ENCODE peak calls at places on chromosomes 7 and 10, in nine cellular contexts. M is stomach, J is GM04504, I is ecto neural progenitor cell, Q is mesothelial cell of epicardium, S is ACHN, D is IMR-90, C is mucosa of gallbladder, P is T-helper 2 cell. N is an unnamed sample.

GRCh38 chr7:36276428-36277246 is 113.0 kb upstream of the ANLN start:
- DNase-seq in M (no peak), J (no peak), I (peak), Q (no peak), S (no peak), D (no peak), C (peak), P (no peak), N (no peak)

GRCh38 chr7:43302211-43302711 is 189.8 kb downstream of the HECW1 start:
- DNase-seq in M (no peak), J (no peak), I (no peak), Q (no peak), S (peak), D (peak), C (no peak), P (no peak), N (no peak)

GRCh38 chr10:100498059-100498458 is 21.6 kb downstream of the SEC31B start:
- DNase-seq in M (no peak), J (no peak), I (no peak), Q (no peak), S (no peak), D (no peak), C (no peak), P (no peak), N (no peak)

GRCh38 chr7:36309301-36309700 is 80.4 kb upstream of the ANLN start:
- DNase-seq in M (peak), J (no peak), I (no peak), Q (no peak), S (no peak), D (no peak), C (no peak), P (no peak), N (no peak)

GRCh38 chr7:89618269-89618668 is 536.0 kb upstream of the STEAP1 start:
- DNase-seq in M (no peak), J (no peak), I (no peak), Q (no peak), S (no peak), D (no peak), C (no peak), P (no peak), N (no peak)

GRCh38 chr7:151143261-151144015 is 24.1 kb downstream of the GBX1 start:
- DNase-seq in M (peak), J (no peak), I (no peak), Q (no peak), S (no peak), D (no peak), C (no peak), P (no peak), N (no peak)

GRCh38 chr10:90857635-90858488 is at the start of gene HTR7:
- DNase-seq in M (peak), J (peak), I (peak), Q (peak), S (peak), D (peak), C (peak), P (peak), N (no peak)

GRCh38 chr10:101829561-101830315 is 11.5 kb upstream of the OGA start:
- DNase-seq in M (peak), J (no peak), I (peak), Q (peak), S (no peak), D (no peak), C (peak), P (peak), N (no peak)

GRCh38 chr7:76356823-76357222 is 2.0 kb downstream of the YWHAG start:
- DNase-seq in M (no peak), J (no peak), I (no peak), Q (no peak), S (peak), D (peak), C (peak), P (no peak), N (no peak)

GRCh38 chr7:128697301-128697905 is 25.3 kb downstream of the GARIN1A start:
- DNase-seq in M (peak), J (no peak), I (peak), Q (no peak), S (peak), D (peak), C (no peak), P (peak), N (peak)

GRCh38 chr7:43537765-43538403 is 45.0 kb upstream of the STK17A start:
- DNase-seq in M (no peak), J (no peak), I (no peak), Q (no peak), S (peak), D (no peak), C (no peak), P (no peak), N (no peak)

GRCh38 chr7:130912910-130913720 is 179.1 kb upstream of the KLF14 start:
- DNase-seq in M (peak), J (peak), I (no peak), Q (no peak), S (peak), D (peak), C (no peak), P (peak), N (peak)

GRCh38 chr10:113680172-113681111 is 730 bp downstream of the CASP7 start:
- DNase-seq in M (peak), J (peak), I (no peak), Q (no peak), S (peak), D (peak), C (peak), P (peak), N (no peak)

GRCh38 chr10:29056729-29057128 is 232.1 kb upstream of the LYZL1 start:
- DNase-seq in M (no peak), J (no peak), I (no peak), Q (no peak), S (no peak), D (no peak), C (no peak), P (no peak), N (no peak)

GRCh38 chr7:136528329-136528728 is 340.1 kb upstream of the CHRM2 start:
- DNase-seq in M (no peak), J (peak), I (no peak), Q (no peak), S (peak), D (peak), C (no peak), P (no peak), N (peak)

GRCh38 chr7:91157579-91158320 is 106.5 kb upstream of the FZD1 start:
- DNase-seq in M (no peak), J (no peak), I (no peak), Q (no peak), S (no peak), D (no peak), C (no peak), P (no peak), N (no peak)

GRCh38 chr10:123848564-123849457 is 42.8 kb downstream of the CPXM2 start:
- DNase-seq in M (no peak), J (no peak), I (no peak), Q (no peak), S (no peak), D (no peak), C (no peak), P (no peak), N (no peak)

GRCh38 chr7:75823198-75823910 is 9.7 kb upstream of the CCL24 start:
- DNase-seq in M (no peak), J (no peak), I (no peak), Q (no peak), S (no peak), D (no peak), C (no peak), P (no peak), N (no peak)

GRCh38 chr7:47576031-47576908 is 5.6 kb downstream of the TNS3 start:
- DNase-seq in M (peak), J (no peak), I (no peak), Q (no peak), S (peak), D (peak), C (peak), P (no peak), N (no peak)

GRCh38 chr7:129122086-129122750 is 22.3 kb upstream of the TSPAN33 start:
- DNase-seq in M (no peak), J (no peak), I (no peak), Q (no peak), S (peak), D (no peak), C (no peak), P (no peak), N (no peak)

GRCh38 chr7:86598311-86598710 is 45.4 kb upstream of the GRM3 start:
- DNase-seq in M (no peak), J (no peak), I (peak), Q (no peak), S (peak), D (no peak), C (peak), P (no peak), N (no peak)

GRCh38 chr7:7934945-7935344 is 33.7 kb upstream of the GLCCI1 start:
- DNase-seq in M (no peak), J (no peak), I (no peak), Q (no peak), S (no peak), D (no peak), C (no peak), P (no peak), N (no peak)

GRCh38 chr10:114590983-114591382 is 67.1 kb downstream of the ABLIM1 start:
- DNase-seq in M (no peak), J (no peak), I (no peak), Q (no peak), S (no peak), D (no peak), C (no peak), P (no peak), N (no peak)

N was measured in AG09309.